ENCODE peak calls at places on chromosomes 12 and 14, in five cellular contexts. B, A, O, M and Q are unnamed samples.

GRCh38 chr14:100072783-100073346 is 7.6 kb downstream of the EVL start:
- DNase-seq in B (peak), A (no peak), O (no peak), M (no peak), Q (peak)

GRCh38 chr12:80101126-80101525 is 1.8 kb downstream of the OTOGL start:
- DNase-seq in B (no peak), A (no peak), O (no peak), M (no peak), Q (no peak)

GRCh38 chr12:132162508-132163031 is 18.3 kb downstream of the NOC4L start:
- DNase-seq in B (no peak), A (peak), O (peak), M (peak), Q (no peak)

GRCh38 chr14:71905031-71905430 is 27.2 kb upstream of the RGS6 start:
- DNase-seq in B (no peak), A (no peak), O (no peak), M (no peak), Q (no peak)

GRCh38 chr12:109753054-109753401 is 39.4 kb downstream of the FAM222A start:
- DNase-seq in B (no peak), A (no peak), O (peak), M (no peak), Q (no peak)

GRCh38 chr14:52473557-52473956 is 78.7 kb downstream of the TXNDC16 start:
- DNase-seq in B (no peak), A (peak), O (no peak), M (no peak), Q (no peak)

GRCh38 chr14:99750746-99751450 is 42.3 kb upstream of the EML1 start:
- DNase-seq in B (no peak), A (no peak), O (no peak), M (no peak), Q (no peak)

GRCh38 chr14:101827286-101827685 is 65.8 kb downstream of the PPP2R5C start:
- DNase-seq in B (no peak), A (no peak), O (no peak), M (no peak), Q (no peak)

GRCh38 chr14:74400328-74400727 is 25.7 kb downstream of the SYNDIG1L start:
- DNase-seq in B (no peak), A (peak), O (no peak), M (no peak), Q (no peak)

GRCh38 chr12:29990971-29991370 is 207.2 kb upstream of the TMTC1 start:
- DNase-seq in B (no peak), A (peak), O (no peak), M (no peak), Q (no peak)

GRCh38 chr12:88206636-88207035 is 64.5 kb downstream of the TMTC3 start:
- DNase-seq in B (no peak), A (peak), O (no peak), M (peak), Q (no peak)

GRCh38 chr12:131829351-131829794 is 1.2 kb downstream of the MMP17 start:
- DNase-seq in B (no peak), A (peak), O (peak), M (no peak), Q (no peak)

GRCh38 chr14:21313512-21313911 is 33.6 kb downstream of the RPGRIP1 start:
- DNase-seq in B (no peak), A (no peak), O (no peak), M (no peak), Q (no peak)

GRCh38 chr14:21320913-21321312 is 41.0 kb downstream of the RPGRIP1 start:
- DNase-seq in B (no peak), A (no peak), O (no peak), M (no peak), Q (no peak)

GRCh38 chr14:21311614-21312013 is 31.7 kb downstream of the RPGRIP1 start:
- DNase-seq in B (no peak), A (no peak), O (no peak), M (no peak), Q (no peak)

DNA sequence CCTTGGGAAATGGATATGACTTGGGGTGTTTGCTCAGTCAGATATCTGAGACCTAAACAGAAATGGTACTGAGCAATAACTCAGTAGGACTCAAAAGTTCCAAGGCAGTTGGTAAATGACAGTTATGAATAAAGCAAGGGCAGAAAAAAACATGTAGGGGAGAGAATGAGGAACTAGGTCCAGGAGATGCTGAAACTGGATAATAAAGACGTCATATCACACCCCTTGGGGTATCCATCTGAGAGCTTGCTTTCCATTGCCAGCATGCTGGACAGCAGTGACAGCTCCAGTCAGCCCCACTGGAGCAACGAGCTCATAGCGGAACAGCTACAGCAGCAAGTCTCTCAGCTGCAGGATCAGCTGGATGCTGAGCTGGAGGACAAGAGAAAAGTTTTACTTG is 37.5 kb downstream of the RPGRIP1 start:
- DNase-seq in B (no peak), A (no peak), O (no peak), M (no peak), Q (no peak)
- H3K4me3 ChIP-seq in B (no peak), A (no peak), O (no peak), M (no peak), Q (no peak)

GRCh38 chr12:21662122-21662792 is 4.6 kb upstream of the LDHB start:
- DNase-seq in B (no peak), A (no peak), O (no peak), M (no peak), Q (no peak)
- H3K4me3 ChIP-seq in B (no peak), A (no peak), O (no peak), M (no peak), Q (no peak)

GRCh38 chr12:104712477-104712876 is 245.6 kb downstream of the SLC41A2 start:
- DNase-seq in B (no peak), A (peak), O (no peak), M (no peak), Q (no peak)

GRCh38 chr12:104708891-104709290 is 249.2 kb downstream of the SLC41A2 start:
- DNase-seq in B (no peak), A (no peak), O (no peak), M (no peak), Q (no peak)

GRCh38 chr12:104709692-104710435 is 248.2 kb downstream of the SLC41A2 start:
- DNase-seq in B (no peak), A (peak), O (no peak), M (no peak), Q (no peak)

GRCh38 chr12:104712968-104713367 is 245.1 kb downstream of the SLC41A2 start:
- DNase-seq in B (no peak), A (no peak), O (no peak), M (no peak), Q (no peak)

DNA sequence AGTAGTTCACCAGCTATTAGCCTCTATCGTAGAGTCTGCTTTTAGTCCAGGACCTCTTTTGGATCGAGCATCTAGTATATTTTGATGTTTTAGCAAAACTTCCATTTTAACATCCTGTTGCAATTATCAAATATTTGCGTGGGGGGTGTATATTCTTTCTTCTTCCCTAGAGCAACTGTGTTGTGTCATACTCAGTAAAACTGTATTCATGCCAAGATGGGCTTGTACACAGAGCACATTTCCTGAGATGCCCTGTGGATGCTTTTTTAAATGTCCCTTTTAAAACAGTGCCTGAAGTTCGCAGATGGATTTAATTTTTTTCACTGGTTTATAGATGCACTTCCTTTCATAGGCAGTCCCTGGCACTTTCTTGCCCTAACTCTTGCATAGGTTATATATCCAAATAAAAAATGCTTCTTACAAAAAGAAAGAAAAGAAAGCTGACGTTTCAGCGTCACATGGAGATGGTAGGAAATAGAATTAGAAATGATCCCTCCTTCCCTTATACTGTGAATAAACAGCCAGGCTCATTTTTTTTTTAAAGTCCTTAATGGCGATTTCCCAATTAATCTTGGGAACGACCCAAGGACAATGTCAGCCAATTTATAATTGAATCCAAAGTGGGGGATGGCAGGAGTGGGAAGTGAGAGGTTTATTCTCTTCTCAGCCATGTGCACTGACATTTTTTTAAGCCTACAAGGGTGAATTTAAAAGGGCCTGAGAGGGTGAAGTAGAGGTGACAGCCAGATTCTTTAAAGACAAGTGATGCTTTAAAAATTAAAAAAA is 247.0 kb downstream of the SLC41A2 start:
- DNase-seq in B (no peak), A (peak), O (no peak), M (peak), Q (no peak)
- H3K4me3 ChIP-seq in B (no peak), A (peak), O (no peak), M (no peak), Q (no peak)

DNA sequence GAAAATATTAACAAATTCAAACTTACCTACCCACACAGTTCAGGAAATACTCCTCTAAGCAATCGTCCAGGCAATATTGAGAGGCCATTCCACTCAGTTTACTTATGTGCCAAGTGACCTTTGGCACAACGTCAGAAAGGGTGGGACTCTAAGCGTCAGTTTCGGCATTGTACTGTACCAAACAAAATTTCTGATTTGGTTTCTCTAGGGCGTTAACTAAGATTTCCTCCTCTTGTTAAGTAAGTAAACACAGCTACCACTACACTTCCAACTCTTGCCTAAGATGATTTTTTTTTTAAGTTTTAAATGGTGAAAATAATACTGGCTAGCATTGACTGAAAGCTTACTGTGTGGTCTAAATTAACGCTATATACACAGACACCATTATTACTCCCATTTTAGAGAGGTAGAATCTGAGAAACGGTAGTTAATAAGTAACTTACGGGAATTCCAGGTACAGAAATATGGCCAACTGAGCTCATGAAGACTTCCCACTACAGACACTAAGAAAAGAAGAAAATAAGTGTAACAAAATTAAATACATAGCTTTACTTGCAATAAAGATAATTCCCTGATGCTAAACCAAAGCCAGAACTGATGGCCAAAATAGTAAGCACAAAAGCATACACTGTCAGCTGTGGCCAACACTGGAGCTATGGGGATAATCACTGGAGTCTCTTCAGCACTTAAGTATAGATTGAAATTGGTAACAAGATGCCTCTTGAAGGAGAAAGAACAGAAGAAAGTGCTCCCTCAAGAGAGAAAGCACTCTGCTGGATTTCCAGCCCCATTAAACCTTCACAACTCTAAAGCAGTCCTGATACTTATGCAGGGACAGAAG is 76.1 kb downstream of the EPS8 start:
- DNase-seq in B (no peak), A (no peak), O (no peak), M (no peak), Q (no peak)
- H3K4me3 ChIP-seq in B (no peak), A (peak), O (no peak), M (no peak), Q (no peak)

GRCh38 chr12:108722992-108723766 is 8.1 kb downstream of the CORO1C start:
- DNase-seq in B (peak), A (peak), O (no peak), M (peak), Q (no peak)
- H3K4me3 ChIP-seq in B (no peak), A (peak), O (no peak), M (no peak), Q (no peak)

GRCh38 chr12:102061556-102062418 is at the start of gene WASHC3:
- DNase-seq in B (peak), A (peak), O (peak), M (peak), Q (peak)
- H3K4me3 ChIP-seq in B (peak), A (peak), O (peak), M (peak), Q (peak)